ENCODE peak calls at places on chromosomes 11 and 22, in eight cellular contexts. U is testis, G is AG04450, M is lower leg skin, Q is GM13977, Y is astrocyte, B is H9, J is retinal pigment epithelial cell. N is an unnamed sample.
A peak's percentile ranks its signal among the peaks of the same experiment; 100 is the strongest.

GRCh38 chr11:119229736-119230135 is 23.6 kb downstream of the CBL start:
- DNase-seq in Y (no peak), Q (no peak), G (no peak), U (no peak), J (no peak), M (no peak), B (no peak), N (no peak)

GRCh38 chr11:58289266-58289665 is 21.2 kb upstream of the OR10W1 start:
- DNase-seq in Q (no peak), G (no peak), B (no peak), Y (no peak), J (no peak), M (no peak), U (no peak), N (no peak)

GRCh38 chr22:39369186-39369585 is 19.4 kb downstream of the SYNGR1 start:
- DNase-seq in U (no peak), B (no peak), M (no peak), J (no peak), G (no peak), Q (no peak), Y (no peak), N (no peak)

GRCh38 chr11:115612331-115612730 is 108.1 kb upstream of the CADM1 start:
- DNase-seq in Y (peak; percentile 74), G (no peak), U (no peak), Q (no peak), B (peak; percentile 60), M (no peak), J (no peak), N (no peak)

GRCh38 chr11:61587951-61588695 is 7.2 kb upstream of the SYT7 start:
- DNase-seq in G (no peak), Q (peak; percentile 69), B (peak; percentile 93), J (no peak), M (no peak), U (peak; percentile 73), Y (no peak), N (peak; percentile 42)

GRCh38 chr11:95520765-95521542 is 268.6 kb downstream of the FAM76B start:
- DNase-seq in Y (peak; percentile 50), G (no peak), U (peak; percentile 18), M (peak; percentile 44), B (no peak), Q (no peak), J (peak; percentile 89), N (no peak)

GRCh38 chr11:99015634-99016454 is 4.9 kb upstream of the CNTN5 start:
- DNase-seq in U (peak; percentile 40), Q (peak; percentile 56), G (peak; percentile 4), B (no peak), Y (peak; percentile 24), J (no peak), M (no peak), N (no peak)

GRCh38 chr11:128689946-128690745 is 3.7 kb upstream of the FLI1 start:
- DNase-seq in M (no peak), J (no peak), G (no peak), Q (no peak), B (peak; percentile 48), Y (no peak), U (no peak), N (no peak)

GRCh38 chr11:90218606-90219005 is 4.2 kb downstream of the CHORDC1 start:
- DNase-seq in J (no peak), G (no peak), Q (no peak), M (no peak), B (peak; percentile 49), Y (no peak), U (no peak), N (no peak)

GRCh38 chr11:29119116-29119515 is 897.7 kb downstream of the KCNA4 start:
- DNase-seq in G (no peak), U (no peak), Q (no peak), B (no peak), M (no peak), J (no peak), Y (peak; percentile 18), N (no peak)

GRCh38 chr11:79670846-79671245 is 230.0 kb upstream of the TENM4 start:
- DNase-seq in J (no peak), Y (no peak), U (no peak), Q (no peak), M (no peak), G (no peak), B (no peak), N (no peak)

GRCh38 chr22:20057596-20058268 is 22.3 kb upstream of the DGCR8 start:
- DNase-seq in Q (no peak), J (no peak), Y (no peak), G (no peak), B (no peak), M (no peak), U (no peak), N (no peak)

GRCh38 chr22:20056696-20057386 is 23.2 kb upstream of the DGCR8 start:
- DNase-seq in Q (no peak), M (no peak), J (no peak), U (no peak), Y (no peak), G (no peak), B (no peak), N (no peak)

GRCh38 chr22:20061481-20061861 is 18.6 kb upstream of the DGCR8 start:
- DNase-seq in G (no peak), U (no peak), Y (peak; percentile 28), J (no peak), Q (no peak), M (no peak), B (no peak), N (no peak)

GRCh38 chr22:20060700-20061480 is 19.2 kb upstream of the DGCR8 start:
- DNase-seq in Y (no peak), M (no peak), B (no peak), Q (no peak), U (no peak), J (no peak), G (no peak), N (no peak)

DNA sequence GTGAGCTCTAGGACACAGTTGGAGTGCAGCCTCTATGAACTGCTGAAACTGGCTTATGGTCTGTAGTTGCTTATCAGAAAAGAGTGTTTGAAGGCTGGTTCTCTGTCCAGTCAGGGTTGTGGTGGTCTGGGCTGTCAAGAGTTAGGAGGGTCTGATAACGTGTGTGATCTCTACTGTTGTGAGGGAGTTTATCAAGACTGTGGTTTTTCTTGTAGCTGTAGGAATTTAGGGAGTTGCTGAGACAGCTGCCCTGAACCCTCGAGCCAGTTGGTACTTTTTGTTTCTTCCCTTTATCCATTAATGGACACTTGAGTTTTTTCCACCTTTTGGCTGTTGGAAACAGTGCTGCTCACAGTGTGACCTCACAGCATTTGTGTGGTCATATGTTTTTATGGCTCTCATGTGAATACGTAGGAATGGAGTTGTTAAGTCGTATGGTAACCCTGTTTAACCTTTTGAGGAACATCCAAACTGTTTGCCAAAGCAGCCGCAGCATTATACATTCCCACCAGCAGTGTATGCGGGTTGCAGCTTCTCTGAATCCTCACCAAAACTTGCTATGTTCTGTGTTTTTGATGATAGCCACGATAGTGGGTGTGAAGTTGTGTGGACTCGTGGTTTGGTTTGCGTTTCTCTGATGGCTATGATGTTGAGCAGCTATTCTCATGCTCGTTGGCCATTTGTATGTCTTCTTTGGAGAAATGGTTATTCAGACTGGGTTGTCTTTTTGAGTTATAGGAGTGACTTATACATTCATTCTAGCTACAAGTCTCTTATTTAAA is 20.9 kb upstream of the DGCR8 start:
- DNase-seq in B (no peak), U (no peak), J (no peak), Q (no peak), M (no peak), Y (no peak), G (no peak), N (no peak)
- TF ChIP-seq CTCF in B (no peak), U (no peak), J (no peak), Q (no peak), M (no peak), Y (no peak), G (no peak), N (no peak)

GRCh38 chr11:65891180-65892136 is 985 bp downstream of the CCDC85B start:
- DNase-seq in Y (no peak), Q (peak; percentile 58), U (peak; percentile 49), M (no peak), B (peak; percentile 78), G (no peak), J (no peak), N (no peak)
- TF ChIP-seq CTCF in Y (no peak), Q (peak; percentile 72), U (no peak), M (no peak), B (peak; percentile 52), G (peak; percentile 30), J (peak; percentile 34), N (no peak)

GRCh38 chr11:7981758-7982157 is 5.4 kb upstream of the EIF3F start:
- DNase-seq in B (no peak), Y (no peak), Q (no peak), U (no peak), M (no peak), G (no peak), J (no peak), N (no peak)
- TF ChIP-seq CTCF in B (no peak), Y (no peak), Q (no peak), U (no peak), M (no peak), G (no peak), J (no peak), N (no peak)

GRCh38 chr11:71454470-71455113 is 1.6 kb downstream of the NADSYN1 start:
- DNase-seq in U (no peak), M (no peak), J (no peak), Y (no peak), Q (no peak), B (no peak), G (no peak), N (no peak)

GRCh38 chr11:71451596-71452353 is 1.2 kb upstream of the NADSYN1 start:
- DNase-seq in U (peak; percentile 62), Y (no peak), Q (no peak), B (peak; percentile 86), J (no peak), G (no peak), M (no peak), N (no peak)

GRCh38 chr11:71452354-71453020 is 516 bp upstream of the NADSYN1 start:
- DNase-seq in U (peak; percentile 59), Y (peak; percentile 18), G (no peak), B (peak; percentile 52), Q (no peak), M (no peak), J (no peak), N (peak; percentile 31)

GRCh38 chr11:71453911-71454304 is 905 bp downstream of the NADSYN1 start:
- DNase-seq in J (no peak), U (no peak), M (no peak), Y (no peak), G (no peak), B (no peak), Q (no peak), N (no peak)

DNA sequence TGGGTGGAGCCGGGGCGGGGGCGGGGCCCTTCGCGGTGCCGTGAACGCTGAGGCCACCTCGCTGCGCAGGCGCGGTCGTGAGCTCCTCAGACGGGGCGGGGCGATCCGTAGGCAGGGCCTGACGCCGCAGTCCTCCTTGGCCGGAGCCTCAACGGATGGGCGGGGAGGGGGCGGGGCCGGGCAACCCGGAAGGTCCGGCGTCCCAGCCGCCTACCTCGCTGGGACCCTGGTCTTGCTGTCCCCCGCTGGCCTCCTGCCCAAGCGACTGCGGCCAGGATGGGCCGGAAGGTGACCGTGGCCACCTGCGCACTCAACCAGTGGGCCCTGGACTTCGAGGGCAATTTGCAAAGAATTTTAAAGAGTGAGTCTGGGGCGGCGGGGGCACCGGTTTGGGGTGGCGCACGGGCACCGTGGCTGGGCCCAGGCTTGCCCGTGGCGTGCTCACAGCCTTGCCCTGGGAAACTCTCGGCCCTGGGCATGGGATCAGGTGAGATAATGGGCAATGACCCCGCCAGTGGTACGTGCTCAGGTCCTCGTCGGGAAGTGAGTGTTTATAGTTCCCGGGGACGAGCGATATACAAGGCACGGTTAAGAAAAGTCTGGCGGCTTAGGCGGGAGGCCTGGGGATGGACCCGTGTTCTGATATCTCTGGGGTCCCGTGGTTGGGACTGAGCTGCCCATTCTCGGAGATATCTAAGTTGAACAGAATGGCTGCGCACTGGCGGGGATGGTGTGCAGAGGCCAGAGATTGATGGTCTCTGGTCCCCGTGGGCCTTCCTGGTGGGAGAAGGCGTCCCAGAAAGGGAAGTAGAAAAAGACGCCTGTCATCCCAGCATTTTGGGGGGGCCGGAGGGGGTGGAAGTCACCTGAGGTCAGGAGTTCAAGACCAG is at the start of gene NADSYN1:
- DNase-seq in U (peak; percentile 98), B (peak; percentile 98), G (peak; percentile 77), Y (peak; percentile 73), M (peak; percentile 94), J (peak; percentile 66), Q (peak; percentile 99), N (peak; percentile 96)
- TF ChIP-seq CTCF in U (no peak), B (no peak), G (no peak), Y (no peak), M (no peak), J (no peak), Q (no peak), N (no peak)